ENCODE peak calls at places on chromosome 14, in nine cellular contexts. C is fibroblast of lung, V is A549, L is epithelial cell of proximal tubule, N is HCT116, K is GM12865, D is thyroid gland, P is AG04450, R is GM23248. U is an unnamed sample.

GRCh38 chr14:69538766-69539165 is 35.9 kb downstream of the CCDC177 start:
- DNase-seq in C (no peak), V (no peak), L (no peak), N (no peak), K (no peak), D (no peak), P (no peak), R (no peak), U (no peak)

GRCh38 chr14:104035300-104035699 is 50.2 kb upstream of the ASPG start:
- DNase-seq in C (peak), V (no peak), L (no peak), N (no peak), K (no peak), D (peak), P (no peak), R (no peak), U (no peak)

GRCh38 chr14:24806061-24806678 is 172.2 kb upstream of the GZMB start:
- DNase-seq in C (peak), V (peak), L (no peak), N (no peak), K (peak), D (peak), P (peak), R (peak), U (peak)

GRCh38 chr14:98919431-98919830 is 352.6 kb downstream of the BCL11B start:
- DNase-seq in C (no peak), V (no peak), L (no peak), N (no peak), K (no peak), D (no peak), P (no peak), R (no peak), U (no peak)

GRCh38 chr14:22551597-22551982 is 37.4 kb downstream of the DAD1 start:
- DNase-seq in C (no peak), V (no peak), L (no peak), N (no peak), K (no peak), D (no peak), P (no peak), R (no peak), U (no peak)

GRCh38 chr14:105500726-105501101 is 9.7 kb downstream of the TEDC1 start:
- DNase-seq in C (no peak), V (no peak), L (no peak), N (no peak), K (no peak), D (no peak), P (no peak), R (no peak), U (no peak)

GRCh38 chr14:50657753-50658152 is 10.4 kb downstream of the SAV1 start:
- DNase-seq in C (no peak), V (no peak), L (no peak), N (no peak), K (no peak), D (no peak), P (no peak), R (peak), U (no peak)

GRCh38 chr14:64960762-64961276 is 11.3 kb downstream of the RAB15 start:
- DNase-seq in C (no peak), V (no peak), L (no peak), N (no peak), K (no peak), D (peak), P (no peak), R (no peak), U (no peak)

GRCh38 chr14:93951798-93952540 is 24.4 kb downstream of the ASB2 start:
- DNase-seq in C (peak), V (no peak), L (no peak), N (no peak), K (no peak), D (no peak), P (no peak), R (peak), U (peak)

GRCh38 chr14:105117257-105117646 is 51.3 kb downstream of the JAG2 start:
- DNase-seq in C (no peak), V (no peak), L (no peak), N (no peak), K (no peak), D (no peak), P (no peak), R (no peak), U (no peak)

GRCh38 chr14:103059556-103059955 is 2.2 kb upstream of the CDC42BPB start:
- DNase-seq in C (no peak), V (no peak), L (no peak), N (no peak), K (no peak), D (no peak), P (no peak), R (no peak), U (no peak)

DNA sequence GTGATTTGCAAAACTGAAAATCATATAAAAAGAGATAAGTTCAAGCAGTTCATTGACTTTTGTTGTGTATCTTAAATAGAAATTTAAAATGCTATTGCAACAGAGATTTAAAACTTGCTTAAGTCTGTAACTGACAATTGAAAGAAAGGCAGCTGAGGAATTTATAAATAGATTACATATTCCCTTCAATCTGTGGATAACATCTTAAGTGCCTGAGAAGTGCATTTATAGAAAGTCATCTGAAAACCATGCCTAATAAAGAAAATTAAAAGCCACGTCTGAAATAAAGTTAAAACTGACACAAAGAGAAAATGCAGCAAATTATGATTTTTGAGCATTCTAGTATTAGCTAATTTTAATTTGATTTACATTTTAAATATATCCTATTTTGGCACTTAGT is 479.8 kb downstream of the MDGA2 start:
- DNase-seq in C (no peak), V (no peak), L (no peak), N (no peak), K (no peak), D (no peak), P (no peak), R (no peak), U (no peak)
- H3K4me3 ChIP-seq in C (no peak), V (no peak), L (no peak), N (no peak), K (no peak), D (no peak), P (no peak), R (no peak), U (no peak)

GRCh38 chr14:59565112-59565511 is 11.5 kb downstream of the CCDC175 start:
- DNase-seq in C (peak), V (no peak), L (no peak), N (no peak), K (no peak), D (no peak), P (no peak), R (no peak), U (peak)
- H3K4me3 ChIP-seq in C (no peak), V (no peak), L (no peak), N (no peak), K (no peak), D (no peak), P (no peak), R (no peak), U (no peak)

DNA sequence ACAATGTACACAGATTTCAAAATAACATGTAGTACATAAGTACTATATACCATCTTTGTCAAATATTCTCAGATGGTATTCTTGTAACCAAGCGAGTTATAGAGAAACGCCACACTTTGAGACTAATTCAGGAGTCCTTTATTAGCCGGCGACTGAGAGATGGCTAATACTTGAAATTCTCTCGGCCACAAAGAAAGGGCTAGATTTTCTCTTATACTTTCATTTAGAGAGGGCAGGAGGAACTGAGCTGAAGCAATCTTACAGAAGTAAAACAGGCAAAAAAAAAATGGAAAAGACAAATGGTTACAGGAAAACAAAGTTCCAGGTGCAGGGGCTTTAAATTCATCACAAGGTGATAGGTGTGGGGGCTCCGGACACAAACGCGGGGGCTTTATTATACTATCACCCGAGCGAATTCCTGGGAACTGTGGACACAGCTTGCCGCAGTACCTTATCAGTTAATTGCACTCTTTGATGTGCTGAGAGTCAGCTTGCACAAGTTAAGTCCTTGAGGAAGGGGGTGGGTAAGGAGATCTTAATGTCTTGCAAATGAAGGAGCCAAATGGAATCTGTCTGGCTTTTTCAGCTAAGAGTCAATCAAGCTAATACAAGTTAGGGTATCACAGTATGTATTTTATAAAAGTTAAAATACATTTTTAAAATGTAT is 382.3 kb downstream of the KCNH5 start:
- DNase-seq in C (peak), V (no peak), L (no peak), N (no peak), K (no peak), D (no peak), P (no peak), R (no peak), U (no peak)
- H3K4me3 ChIP-seq in C (no peak), V (no peak), L (no peak), N (no peak), K (no peak), D (no peak), P (no peak), R (no peak), U (no peak)

GRCh38 chr14:36657409-36658090 is 4.1 kb upstream of the PAX9 start:
- DNase-seq in C (no peak), V (no peak), L (no peak), N (no peak), K (no peak), D (peak), P (no peak), R (peak), U (no peak)

GRCh38 chr14:36656769-36657408 is 4.8 kb upstream of the PAX9 start:
- DNase-seq in C (no peak), V (no peak), L (no peak), N (no peak), K (no peak), D (no peak), P (no peak), R (peak), U (no peak)

GRCh38 chr14:36659010-36659821 is 2.4 kb upstream of the PAX9 start:
- DNase-seq in C (no peak), V (no peak), L (no peak), N (no peak), K (no peak), D (no peak), P (no peak), R (no peak), U (no peak)

GRCh38 chr14:36659822-36660735 is 1.6 kb upstream of the PAX9 start:
- DNase-seq in C (no peak), V (no peak), L (no peak), N (no peak), K (no peak), D (no peak), P (no peak), R (no peak), U (no peak)

GRCh38 chr14:36658091-36659009 is 3.3 kb upstream of the PAX9 start:
- DNase-seq in C (no peak), V (no peak), L (no peak), N (no peak), K (no peak), D (no peak), P (no peak), R (peak), U (no peak)
- H3K4me3 ChIP-seq in C (no peak), V (no peak), L (no peak), N (no peak), K (no peak), D (no peak), P (no peak), R (no peak), U (no peak)

DNA sequence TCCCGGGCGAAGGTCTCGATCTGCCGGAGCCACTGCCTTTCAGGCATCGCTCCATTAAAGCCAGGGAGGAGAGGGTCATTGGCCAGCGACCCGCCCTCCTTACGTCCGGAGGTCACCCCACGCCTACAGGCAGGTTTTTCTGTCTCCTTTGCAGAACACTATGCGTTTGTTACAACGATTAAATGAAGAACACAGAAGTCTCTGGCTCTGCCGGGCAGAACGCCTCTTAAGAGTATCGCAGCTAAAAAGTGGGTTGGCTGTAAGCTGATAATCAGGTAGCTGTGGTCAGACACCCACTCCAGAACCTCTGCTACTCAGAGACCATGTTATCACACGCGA is 15.0 kb downstream of the OTX2 start:
- DNase-seq in C (no peak), V (no peak), L (no peak), N (no peak), K (no peak), D (no peak), P (no peak), R (no peak), U (no peak)
- H3K4me3 ChIP-seq in C (no peak), V (no peak), L (no peak), N (no peak), K (no peak), D (no peak), P (no peak), R (no peak), U (no peak)

GRCh38 chr14:67940894-67941455 is 121.4 kb downstream of the RAD51B start:
- DNase-seq in C (peak), V (peak), L (peak), N (no peak), K (no peak), D (peak), P (peak), R (peak), U (peak)
- H3K4me3 ChIP-seq in C (peak), V (no peak), L (no peak), N (no peak), K (no peak), D (no peak), P (no peak), R (peak), U (no peak)

GRCh38 chr14:21525995-21526671 is at the start of gene SALL2:
- DNase-seq in C (peak), V (peak), L (no peak), N (no peak), K (peak), D (peak), P (peak), R (peak), U (peak)

GRCh38 chr14:21525571-21525970 is 575 bp downstream of the SALL2 start:
- DNase-seq in C (peak), V (no peak), L (no peak), N (no peak), K (no peak), D (peak), P (no peak), R (peak), U (no peak)

GRCh38 chr14:21526672-21527319 is 650 bp upstream of the SALL2 start:
- DNase-seq in C (no peak), V (no peak), L (no peak), N (no peak), K (no peak), D (peak), P (no peak), R (no peak), U (no peak)

GRCh38 chr14:21523203-21523602 is 2.9 kb downstream of the SALL2 start:
- DNase-seq in C (no peak), V (no peak), L (no peak), N (no peak), K (no peak), D (no peak), P (no peak), R (no peak), U (no peak)

DNA sequence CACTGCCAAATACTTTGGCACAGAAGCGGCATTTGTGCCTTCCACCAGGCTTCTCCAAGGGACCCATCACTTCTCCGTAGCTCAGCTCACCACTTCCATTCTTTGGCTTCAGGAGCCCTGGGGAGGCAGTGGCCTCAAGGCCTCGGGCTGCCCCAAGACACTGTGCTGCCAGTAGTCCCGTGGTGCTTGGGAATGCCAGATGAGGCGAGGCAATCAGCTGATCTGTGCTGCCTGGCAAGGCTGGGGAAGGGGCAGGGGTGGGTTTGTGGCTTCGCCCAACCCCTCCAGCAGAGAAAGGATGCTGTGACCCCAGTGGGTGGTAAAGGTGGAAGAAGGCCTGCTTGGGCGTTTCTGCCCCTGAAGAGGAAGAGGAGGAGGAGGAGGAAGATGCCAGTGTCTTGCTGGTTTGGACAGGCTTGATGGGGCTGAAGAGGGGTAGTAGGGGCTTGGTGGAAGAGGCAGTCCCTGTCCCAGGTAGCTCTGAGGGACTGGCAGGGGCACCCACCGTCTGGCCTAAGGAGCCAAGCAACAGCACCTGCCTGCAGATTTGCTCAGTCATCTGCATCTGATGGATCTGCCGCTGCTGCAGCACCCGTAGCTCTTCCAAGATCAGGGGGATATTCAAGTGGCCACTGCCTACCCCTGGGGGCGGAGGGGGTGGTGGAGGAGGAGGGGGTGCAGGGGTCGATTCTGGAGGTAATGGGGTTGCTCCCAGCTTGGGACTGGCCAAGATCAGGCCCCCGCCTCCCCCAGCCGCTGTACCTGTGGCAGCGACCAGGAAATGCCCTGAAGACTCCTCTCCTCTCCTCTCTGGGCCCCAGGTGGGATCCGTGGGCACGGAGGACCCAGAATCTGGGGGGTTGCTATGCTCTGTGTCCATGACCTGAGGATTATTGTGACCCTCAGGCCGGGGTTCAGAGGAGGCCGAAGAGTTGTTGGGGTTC is 1.3 kb downstream of the SALL2 start:
- DNase-seq in C (no peak), V (no peak), L (no peak), N (no peak), K (no peak), D (peak), P (no peak), R (no peak), U (no peak)
- H3K4me3 ChIP-seq in C (peak), V (peak), L (peak), N (no peak), K (no peak), D (no peak), P (peak), R (peak), U (no peak)

GRCh38 chr14:95526483-95527391 is 8.1 kb upstream of the GLRX5 start:
- DNase-seq in C (peak), V (no peak), L (no peak), N (no peak), K (no peak), D (peak), P (no peak), R (no peak), U (no peak)

GRCh38 chr14:95525999-95526398 is 8.9 kb upstream of the GLRX5 start:
- DNase-seq in C (no peak), V (no peak), L (no peak), N (no peak), K (no peak), D (no peak), P (no peak), R (no peak), U (no peak)

GRCh38 chr14:95523818-95524448 is 7.5 kb upstream of the SYNE3 start:
- DNase-seq in C (no peak), V (no peak), L (no peak), N (no peak), K (no peak), D (peak), P (peak), R (peak), U (no peak)

GRCh38 chr14:95523051-95523817 is 6.8 kb upstream of the SYNE3 start:
- DNase-seq in C (no peak), V (no peak), L (no peak), N (no peak), K (no peak), D (peak), P (no peak), R (no peak), U (no peak)

GRCh38 chr14:95524706-95525512 is 8.5 kb upstream of the SYNE3 start:
- DNase-seq in C (peak), V (no peak), L (peak), N (peak), K (no peak), D (no peak), P (no peak), R (peak), U (no peak)
- H3K4me3 ChIP-seq in C (no peak), V (no peak), L (no peak), N (no peak), K (no peak), D (no peak), P (no peak), R (no peak), U (no peak)

DNA sequence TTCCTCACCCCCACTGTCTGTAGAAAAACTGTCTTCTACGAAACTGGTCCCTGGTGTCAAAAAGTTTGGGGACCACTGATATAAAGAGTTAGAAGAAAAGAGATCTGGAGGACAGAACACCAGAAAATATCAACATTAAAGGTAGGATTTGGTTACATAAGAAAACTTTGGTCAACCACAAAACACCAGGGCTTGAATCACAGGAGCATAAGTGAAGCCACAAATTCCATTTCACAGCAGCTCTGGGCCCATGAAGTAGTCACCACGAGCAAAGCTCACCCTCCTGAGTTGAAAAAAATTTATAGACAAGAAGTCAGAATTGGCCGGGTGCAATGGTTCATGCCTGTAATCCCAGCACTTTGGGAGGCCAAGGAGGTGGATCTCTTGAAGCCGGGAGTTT is 19.4 kb downstream of the RALGAPA1 start:
- DNase-seq in C (peak), V (no peak), L (no peak), N (no peak), K (peak), D (no peak), P (no peak), R (peak), U (no peak)
- H3K4me3 ChIP-seq in C (no peak), V (no peak), L (no peak), N (no peak), K (no peak), D (no peak), P (no peak), R (no peak), U (no peak)